ENCODE peak calls at places on chromosomes 1 and 21, in four cellular contexts. I is cardiac fibroblast, H is lung, P is prostate gland. S is an unnamed sample.

GRCh38 chr1:177346960-177347359 is 176.2 kb downstream of the BRINP2 start:
- DNase-seq in I (no peak), H (no peak), P (no peak), S (no peak)

GRCh38 chr1:31152181-31152768 is 86.8 kb upstream of the PUM1 start:
- DNase-seq in I (peak; percentile 92), H (no peak), P (no peak), S (no peak)

GRCh38 chr21:41923641-41924342 is 30.0 kb downstream of the C2CD2 start:
- DNase-seq in I (peak; percentile 56), H (no peak), P (no peak), S (no peak)

GRCh38 chr1:44235794-44236193 is 22.5 kb downstream of the DMAP1 start:
- DNase-seq in I (no peak), H (no peak), P (no peak), S (no peak)

GRCh38 chr21:45019887-45020537 is 54.4 kb upstream of the ADARB1 start:
- DNase-seq in I (no peak), H (no peak), P (no peak), S (no peak)

GRCh38 chr1:179612361-179612760 is 20.7 kb downstream of the TDRD5 start:
- DNase-seq in I (no peak), H (no peak), P (no peak), S (no peak)

GRCh38 chr1:54121482-54122130 is 31.2 kb downstream of the CDCP2 start:
- DNase-seq in I (peak; percentile 84), H (peak; percentile 73), P (peak; percentile 76), S (peak; percentile 90)

GRCh38 chr1:208350815-208351214 is 106.6 kb upstream of the PLXNA2 start:
- DNase-seq in I (no peak), H (no peak), P (no peak), S (no peak)

GRCh38 chr1:222892137-222892763 is 77.4 kb downstream of the DISP1 start:
- DNase-seq in I (peak; percentile 74), H (no peak), P (no peak), S (no peak)

GRCh38 chr1:49293016-49293415 is 516.3 kb upstream of the BEND5 start:
- DNase-seq in I (no peak), H (no peak), P (no peak), S (no peak)

GRCh38 chr1:39391741-39392679 is 99.4 kb upstream of the BMP8A start:
- DNase-seq in I (peak; percentile 89), H (no peak), P (no peak), S (no peak)

GRCh38 chr1:44314401-44314800 is 40.7 kb downstream of the ERI3 start:
- DNase-seq in I (no peak), H (no peak), P (no peak), S (no peak)

GRCh38 chr1:5273280-5274003 is 619.0 kb downstream of the AJAP1 start:
- DNase-seq in I (no peak), H (no peak), P (no peak), S (no peak)

GRCh38 chr1:49686107-49686506 is 337.6 kb downstream of the AGBL4 start:
- DNase-seq in I (no peak), H (no peak), P (no peak), S (no peak)

GRCh38 chr1:155645024-155645423 is 35.0 kb downstream of the MSTO1 start:
- DNase-seq in I (peak; percentile 73), H (no peak), P (no peak), S (no peak)

GRCh38 chr1:50681931-50682330 is 258.7 kb upstream of the DMRTA2 start:
- DNase-seq in I (no peak), H (no peak), P (no peak), S (no peak)

GRCh38 chr1:53740621-53741105 is 1.7 kb upstream of the GLIS1 start:
- DNase-seq in I (peak; percentile 70), H (no peak), P (no peak), S (no peak)

GRCh38 chr1:173297798-173298391 is 90.8 kb upstream of the TNFSF4 start:
- DNase-seq in I (no peak), H (no peak), P (no peak), S (no peak)

GRCh38 chr1:201504799-201505504 is 2.0 kb downstream of the CSRP1 start:
- DNase-seq in I (no peak), H (no peak), P (no peak), S (no peak)

GRCh38 chr1:24805534-24806301 is 60.5 kb downstream of the CLIC4 start:
- DNase-seq in I (peak; percentile 74), H (no peak), P (no peak), S (no peak)

GRCh38 chr1:227942716-227943261 is 4.9 kb downstream of the WNT9A start:
- DNase-seq in I (no peak), H (no peak), P (no peak), S (no peak)

GRCh38 chr1:64932962-64933295 is 33.4 kb downstream of the JAK1 start:
- DNase-seq in I (no peak), H (no peak), P (no peak), S (no peak)

GRCh38 chr1:59751801-59752200 is 62.9 kb upstream of the HOOK1 start:
- DNase-seq in I (no peak), H (no peak), P (no peak), S (no peak)

GRCh38 chr1:203557958-203558760 is 64.2 kb downstream of the OPTC start:
- DNase-seq in I (peak; percentile 96), H (peak; percentile 61), P (no peak), S (no peak)

GRCh38 chr1:162298266-162298665 is 78.4 kb downstream of the SPATA46 start:
- DNase-seq in I (no peak), H (no peak), P (no peak), S (no peak)

GRCh38 chr1:242086093-242086492 is 87.2 kb upstream of the MAP1LC3C start:
- DNase-seq in I (no peak), H (no peak), P (no peak), S (no peak)

GRCh38 chr1:61226791-61227567 is 144.6 kb downstream of the NFIA start:
- DNase-seq in I (no peak), H (no peak), P (peak; percentile 13), S (no peak)

GRCh38 chr1:18724001-18724411 is 93.4 kb downstream of the PAX7 start:
- DNase-seq in I (no peak), H (no peak), P (no peak), S (peak; percentile 46)

GRCh38 chr1:12173631-12174121 is 6.9 kb downstream of the TNFRSF1B start:
- DNase-seq in I (no peak), H (peak; percentile 60), P (no peak), S (no peak)

GRCh38 chr21:37341254-37341960 is 25.2 kb upstream of the DYRK1A start:
- DNase-seq in I (no peak), H (no peak), P (no peak), S (no peak)

GRCh38 chr1:159421821-159422220 is 10.2 kb upstream of the OR10J4 start:
- DNase-seq in I (no peak), H (no peak), P (no peak), S (no peak)
- TF ChIP-seq CTCF in I (no peak), H (no peak), P (no peak), S (no peak)

DNA sequence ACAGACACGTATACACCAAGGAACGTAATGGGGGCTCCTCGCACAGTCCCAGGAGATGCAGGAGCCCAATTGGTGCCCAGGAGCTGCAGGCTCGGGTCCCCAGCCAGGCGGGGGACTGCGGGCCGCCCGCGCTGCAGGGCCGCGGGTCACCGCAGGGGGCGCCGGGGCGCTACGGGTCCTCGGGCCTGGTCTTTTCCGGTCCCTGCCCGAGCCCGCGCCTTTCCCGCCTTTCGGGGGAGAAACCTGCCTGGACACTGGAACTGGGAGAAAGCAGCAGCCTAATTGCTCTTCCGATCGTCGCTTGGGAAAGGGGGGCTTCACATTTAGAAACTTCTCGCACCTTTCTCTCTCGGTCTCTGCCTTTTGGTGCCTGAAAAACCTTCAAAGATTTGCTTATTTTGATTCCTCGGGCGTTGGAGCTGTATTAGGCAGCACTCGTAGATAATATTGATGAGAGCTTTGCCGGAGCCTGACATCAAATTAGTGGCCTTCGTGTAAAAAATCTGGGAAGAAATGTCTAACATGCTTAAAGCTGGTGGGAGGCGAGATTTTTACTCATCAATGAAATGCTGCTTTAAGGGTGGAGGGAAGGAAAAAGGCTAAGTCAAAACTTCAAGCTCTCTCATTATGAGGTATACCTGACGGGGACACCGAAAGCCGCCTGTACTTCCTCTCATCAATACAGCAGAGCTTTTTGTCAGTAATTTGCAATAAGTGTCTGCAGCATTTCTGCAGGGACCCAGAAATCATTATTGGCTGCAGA is 12.6 kb upstream of the BARHL2 start:
- DNase-seq in I (no peak), H (no peak), P (no peak), S (peak; percentile 82)
- TF ChIP-seq CTCF in I (no peak), H (no peak), P (no peak), S (peak; percentile 90)

DNA sequence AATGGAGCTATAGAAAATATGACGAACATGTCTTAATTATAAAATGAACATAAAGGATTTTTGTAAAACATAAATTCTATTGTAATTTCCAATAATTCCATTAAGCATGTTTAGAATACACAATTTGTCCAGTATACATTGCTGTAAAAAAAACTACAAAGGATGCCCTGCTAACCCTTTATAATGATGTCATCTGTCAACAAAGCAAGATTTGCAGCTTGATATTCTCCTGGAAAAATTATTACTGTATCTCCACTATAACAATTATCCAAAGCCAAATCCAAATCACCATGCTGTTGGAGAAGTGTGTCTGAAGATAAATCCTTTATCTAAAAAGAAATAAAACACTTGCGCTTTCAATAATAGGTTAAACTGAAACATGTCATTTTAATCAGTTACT is 47.6 kb downstream of the SHCBP1L start:
- DNase-seq in I (no peak), H (no peak), P (no peak), S (no peak)
- TF ChIP-seq CTCF in I (no peak), H (no peak), P (no peak), S (no peak)

DNA sequence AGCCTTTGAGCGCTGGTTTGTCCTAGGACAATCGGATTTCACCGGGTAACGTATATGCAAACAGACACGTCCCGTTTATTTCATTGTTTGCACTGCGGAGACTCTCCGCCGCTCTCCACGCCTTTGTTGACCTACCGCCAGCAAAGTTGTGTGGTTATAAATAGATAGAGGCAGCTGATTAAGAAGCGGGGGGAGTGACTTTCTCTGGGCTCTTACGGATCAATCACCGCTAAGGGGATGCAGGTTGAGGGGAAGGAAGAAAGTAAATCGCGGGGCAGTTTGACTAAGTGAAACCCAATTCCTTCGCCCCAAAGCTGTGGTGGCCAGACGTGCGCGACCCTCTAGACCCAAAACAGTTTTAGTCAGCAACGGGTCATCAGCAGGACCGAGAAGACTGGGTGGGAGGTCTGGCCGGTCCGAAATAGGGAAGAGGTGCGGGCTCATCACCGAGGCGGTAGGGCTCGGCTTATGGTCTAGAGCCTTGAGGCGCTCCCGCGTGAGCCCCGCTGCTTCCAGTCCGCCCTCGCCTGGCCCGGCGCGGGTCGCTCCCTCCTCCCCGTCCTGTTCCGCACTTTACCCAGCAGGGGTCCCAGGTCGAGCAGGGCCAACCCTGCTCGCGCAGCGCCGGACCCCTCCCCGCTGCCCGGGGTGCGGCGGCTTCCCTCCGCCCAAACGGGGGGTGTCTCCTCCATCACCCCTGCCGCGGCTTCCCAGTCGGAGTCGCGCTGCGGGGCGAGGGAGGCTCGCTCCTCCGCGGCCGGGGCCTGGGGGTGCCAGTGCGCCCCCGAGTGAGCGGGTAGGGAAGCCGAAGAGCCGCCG is 120.8 kb upstream of the RRP15 start:
- DNase-seq in I (peak; percentile 19), H (no peak), P (peak; percentile 50), S (peak; percentile 77)
- TF ChIP-seq CTCF in I (no peak), H (no peak), P (no peak), S (peak; percentile 26)

GRCh38 chr1:226568077-226568831 is 19.7 kb downstream of the STUM start:
- DNase-seq in I (peak; percentile 60), H (no peak), P (no peak), S (peak; percentile 41)
- TF ChIP-seq CTCF in I (peak; percentile 15), H (no peak), P (no peak), S (peak; percentile 23)